ENCODE peak calls at places on chromosomes 4 and X, in nine cellular contexts. N is hepatocyte; K is activated CD4-positive, alpha-beta T cell treated with anti-CD3 and anti-CD28 coated beads, Interleukin-2, amount 10 ng/mL, durations not matched to agents 7 days and 5 days; B is stomach; J is testis; F is LHCN-M2; P is activated naive CD8-positive, alpha-beta T cell treated with anti-CD3 and anti-CD28 coated beads, Interleukin-2, amount 50 U/mL, for 24 hours; S is iPS DF 6.9; L is HTR-8/SVneo. U is an unnamed sample.

GRCh38 chrX:136768469-136769084 is 12.2 kb downstream of the ARHGEF6 start:
- DNase-seq in F (peak; percentile 96), K (peak; percentile 48), B (no peak), N (peak; percentile 15), L (peak; percentile 14), S (no peak), J (peak; percentile 17), P (peak; percentile 55), U (no peak)

GRCh38 chr4:107518076-107518475 is 202.0 kb downstream of the PAPSS1 start:
- DNase-seq in S (no peak), J (no peak), K (no peak), L (no peak), B (no peak), F (no peak), P (no peak), N (no peak), U (no peak)

GRCh38 chr4:96486563-96486962 is 646.7 kb downstream of the PDHA2 start:
- DNase-seq in J (no peak), P (no peak), F (no peak), S (no peak), N (no peak), B (no peak), K (no peak), L (no peak), U (no peak)

GRCh38 chr4:174928575-174929253 is 10.6 kb downstream of the ADAM29 start:
- DNase-seq in S (no peak), N (no peak), B (no peak), F (no peak), P (no peak), J (no peak), K (no peak), L (no peak), U (no peak)

GRCh38 chr4:32909722-32910121 is 2189.6 kb downstream of the PCDH7 start:
- DNase-seq in B (no peak), J (no peak), P (no peak), F (no peak), S (no peak), N (peak; percentile 5), K (no peak), L (no peak), U (no peak)

GRCh38 chr4:124641715-124642380 is 70.7 kb downstream of the ANKRD50 start:
- DNase-seq in B (no peak), S (no peak), K (no peak), P (no peak), J (no peak), N (no peak), F (peak; percentile 86), L (peak; percentile 12), U (no peak)

GRCh38 chrX:152904151-152905080 is 6.5 kb downstream of the ZNF185 start:
- DNase-seq in P (peak; percentile 45), S (no peak), J (peak; percentile 63), K (peak; percentile 28), N (peak; percentile 66), B (peak; percentile 45), L (peak; percentile 38), F (peak; percentile 29), U (peak; percentile 8)

GRCh38 chr4:124903995-124904722 is 191.6 kb upstream of the ANKRD50 start:
- DNase-seq in P (no peak), K (no peak), L (peak; percentile 28), N (peak; percentile 26), B (peak; percentile 62), J (no peak), S (no peak), F (peak; percentile 86), U (no peak)

GRCh38 chr4:82618321-82618720 is 56.5 kb upstream of the TMEM150C start:
- DNase-seq in S (no peak), K (no peak), L (no peak), J (no peak), F (no peak), N (no peak), P (no peak), B (no peak), U (no peak)

GRCh38 chr4:113069212-113069892 is 19.9 kb downstream of the ANK2 start:
- DNase-seq in N (no peak), S (no peak), K (no peak), F (peak; percentile 72), B (no peak), P (no peak), L (no peak), J (no peak), U (no peak)

GRCh38 chr4:181946902-181947301 is 296.3 kb upstream of the TENM3 start:
- DNase-seq in B (no peak), N (no peak), L (no peak), J (no peak), P (no peak), K (no peak), S (no peak), F (no peak), U (no peak)

GRCh38 chr4:155299103-155299502 is 77.7 kb downstream of the MAP9 start:
- DNase-seq in L (no peak), N (peak; percentile 6), S (no peak), P (no peak), B (no peak), F (no peak), J (no peak), K (no peak), U (no peak)